ENCODE peak calls at places on chromosomes 6 and 20, in four cellular contexts. B, R, Q and D are unnamed samples.

GRCh38 chr6:36432151-36432633 is 10.5 kb downstream of the PXT1 start:
- DNase-seq in R (no peak), B (no peak), Q (peak), D (peak)

GRCh38 chr6:121235386-121235785 is 98.9 kb downstream of the TBC1D32 start:
- DNase-seq in B (no peak), R (no peak), Q (no peak), D (no peak)

GRCh38 chr20:23477223-23477622 is 13.7 kb upstream of the CST8 start:
- DNase-seq in B (no peak), Q (no peak), R (no peak), D (no peak)

GRCh38 chr6:122068291-122068769 is 331.1 kb upstream of the HSF2 start:
- DNase-seq in B (no peak), Q (no peak), R (no peak), D (no peak)

GRCh38 chr6:154448448-154449096 is 61.9 kb downstream of the CNKSR3 start:
- DNase-seq in Q (no peak), R (no peak), B (no peak), D (peak)

GRCh38 chr20:36856691-36857635 is 19.0 kb upstream of the TLDC2 start:
- DNase-seq in R (no peak), B (no peak), Q (peak), D (no peak)

GRCh38 chr6:56807335-56807991 is 147.4 kb upstream of the BEND6 start:
- DNase-seq in Q (no peak), R (no peak), B (no peak), D (no peak)

GRCh38 chr6:319177-320131 is 27.2 kb downstream of the DUSP22 start:
- DNase-seq in B (no peak), R (no peak), Q (no peak), D (no peak)

GRCh38 chr6:118697554-118697953 is 46.2 kb upstream of the CEP85L start:
- DNase-seq in B (no peak), R (no peak), Q (peak), D (no peak)

GRCh38 chr6:39342692-39343460 is 20.4 kb upstream of the KCNK16 start:
- DNase-seq in Q (no peak), R (no peak), B (no peak), D (no peak)

GRCh38 chr20:51396365-51396909 is 146.1 kb downstream of the NFATC2 start:
- DNase-seq in Q (no peak), B (no peak), R (no peak), D (no peak)

GRCh38 chr6:127879685-127880084 is 21.2 kb downstream of the THEMIS start:
- DNase-seq in R (no peak), B (peak), Q (no peak), D (peak)

GRCh38 chr6:34120953-34121675 is 24.8 kb downstream of the GRM4 start:
- DNase-seq in Q (no peak), B (no peak), R (no peak), D (no peak)

GRCh38 chr6:132749111-132749510 is 8.6 kb downstream of the VNN2 start:
- DNase-seq in R (no peak), Q (no peak), B (no peak), D (no peak)

GRCh38 chr6:6386010-6386409 is 65.5 kb upstream of the F13A1 start:
- DNase-seq in Q (no peak), R (peak), B (no peak), D (no peak)

GRCh38 chr6:52394251-52394666 is 25.9 kb upstream of the EFHC1 start:
- DNase-seq in Q (no peak), R (no peak), B (no peak), D (no peak)

GRCh38 chr6:166307082-166307980 is 861 bp downstream of the PRR18 start:
- DNase-seq in R (no peak), Q (no peak), B (no peak), D (no peak)

GRCh38 chr6:14589192-14589591 is 471.6 kb downstream of the CD83 start:
- DNase-seq in B (no peak), R (no peak), Q (no peak), D (no peak)

GRCh38 chr6:131948692-131949614 is 2.2 kb downstream of the CCN2 start:
- DNase-seq in B (no peak), Q (peak), R (no peak), D (peak)

GRCh38 chr6:27864906-27865883 is 47.0 kb downstream of the OR2B2 start:
- DNase-seq in Q (peak), R (peak), B (peak), D (peak)

GRCh38 chr6:101401792-101402617 is 8.5 kb downstream of the GRIK2 start:
- DNase-seq in B (peak), Q (no peak), R (no peak), D (no peak)

GRCh38 chr6:92122746-92123145 is 1296.6 kb downstream of the EPHA7 start:
- DNase-seq in Q (peak), R (no peak), B (no peak), D (no peak)
- TF ChIP-seq CTCF in Q (peak), R (peak), B (no peak), D (peak)

DNA sequence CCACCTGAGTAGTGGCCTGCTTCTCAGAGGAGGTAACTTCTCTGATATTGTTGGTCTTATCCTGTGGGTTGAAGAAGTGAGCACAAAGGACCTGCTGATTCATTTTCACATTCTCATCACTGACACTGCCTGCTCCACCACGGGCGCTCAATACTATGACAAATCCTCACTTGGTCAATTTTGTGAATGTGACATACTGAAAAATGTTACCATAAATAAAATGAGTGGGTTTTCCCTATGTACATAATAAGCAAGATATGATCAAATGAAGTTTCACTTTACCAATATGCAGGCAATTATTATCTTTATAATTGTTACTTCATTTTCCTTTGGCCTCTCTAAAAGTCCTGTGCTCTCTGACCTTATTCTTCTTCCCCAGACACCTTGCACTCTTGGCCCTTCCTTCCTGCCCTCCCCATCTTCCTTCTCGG is 71.5 kb upstream of the RIPOR2 start:
- DNase-seq in B (no peak), R (no peak), Q (no peak), D (no peak)
- H3K27ac ChIP-seq in B (peak), R (peak), Q (no peak), D (no peak)

DNA sequence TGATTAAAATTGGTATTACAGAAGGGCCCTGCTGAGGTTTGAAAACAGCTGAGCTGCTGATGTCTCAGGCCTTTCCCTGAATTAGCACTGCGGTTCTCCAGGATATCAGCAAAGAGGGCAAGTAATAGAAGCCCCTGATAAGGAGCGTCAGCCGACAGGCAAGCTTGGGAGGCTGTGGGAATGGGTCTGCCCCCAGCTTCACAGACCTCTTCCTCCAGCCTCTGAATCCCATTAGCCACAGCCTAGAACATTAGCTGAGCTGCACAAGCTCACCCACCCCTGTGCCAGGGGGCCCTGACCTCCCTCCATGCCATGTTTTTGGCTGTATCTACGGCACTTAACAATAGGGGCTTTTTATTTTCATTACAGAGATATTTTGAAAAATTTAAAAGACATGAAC is 59.9 kb downstream of the VAPB start:
- DNase-seq in B (no peak), R (no peak), Q (no peak), D (no peak)
- TF ChIP-seq CTCF in B (no peak), R (no peak), Q (no peak), D (no peak)

GRCh38 chr20:57264908-57265648 is 1.4 kb downstream of the BMP7 start:
- DNase-seq in Q (no peak), B (no peak), R (no peak), D (no peak)
- H3K27ac ChIP-seq in Q (no peak), B (no peak), R (no peak), D (no peak)

GRCh38 chr6:45522486-45522885 is 144.8 kb upstream of the SUPT3H start:
- DNase-seq in B (no peak), Q (no peak), R (no peak), D (no peak)
- TF ChIP-seq CTCF in B (no peak), Q (no peak), R (no peak), D (no peak)

DNA sequence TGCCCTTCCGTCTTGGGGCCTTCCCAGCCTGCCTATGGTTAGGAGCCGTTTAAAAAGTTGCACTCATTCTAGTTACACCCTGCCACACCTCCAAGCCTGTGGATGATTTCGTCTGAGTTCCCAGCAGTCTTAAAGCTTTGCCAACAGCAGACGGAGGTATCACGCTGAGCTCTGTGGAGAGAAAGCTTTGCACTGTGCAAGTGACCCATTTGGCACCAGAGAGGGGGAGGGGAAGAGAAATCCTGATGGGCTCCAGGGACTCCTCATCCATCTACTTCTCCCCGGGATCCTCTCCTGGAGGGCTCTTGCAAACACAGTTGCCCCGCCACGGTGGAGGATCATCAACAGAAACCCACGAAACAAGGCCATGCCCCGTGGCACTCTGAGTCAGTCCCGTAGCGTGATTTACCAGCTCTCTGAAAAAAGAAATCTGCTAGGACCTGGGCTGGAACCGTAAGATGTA is 98.8 kb upstream of the CITED2 start:
- DNase-seq in R (no peak), B (no peak), Q (no peak), D (no peak)
- H3K27ac ChIP-seq in R (peak), B (no peak), Q (no peak), D (no peak)

GRCh38 chr6:3748208-3748701 is 3.3 kb downstream of the PXDC1 start:
- DNase-seq in R (no peak), Q (peak), B (peak), D (peak)
- TF ChIP-seq CTCF in R (peak), Q (peak), B (peak), D (peak)